ENCODE peak calls at places on chromosome 6, in nine cellular contexts. X is mesendoderm; E is ACHN; O is activated CD8-positive, alpha-beta memory T cell treated with anti-CD3 and anti-CD28 coated beads, Interleukin-2, amount 50 U/mL, for 48 hours; I is activated naive CD8-positive, alpha-beta T cell treated with anti-CD3 and anti-CD28 coated beads, Interleukin-2, amount 50 U/mL, for 24 hours; A is RCC 7860; U is smooth muscle cell of the brain vasculature; K is activated naive CD4-positive, alpha-beta T cell; F is RWPE1. W is an unnamed sample.
A peak's percentile ranks its signal among the peaks of the same experiment; 100 is the strongest.

GRCh38 chr6:132952468-132952867 is 138.1 kb downstream of the RPS12 start:
- DNase-seq in X (no peak), E (no peak), O (no peak), I (no peak), A (no peak), U (no peak), K (no peak), F (no peak), W (no peak)

GRCh38 chr6:145887969-145888368 is 73.4 kb upstream of the FBXO30 start:
- DNase-seq in X (peak; percentile 8), E (peak; percentile 26), O (no peak), I (peak; percentile 12), A (no peak), U (no peak), K (no peak), F (no peak), W (no peak)

GRCh38 chr6:127484207-127484858 is 25.1 kb upstream of the KIAA0408 start:
- DNase-seq in X (no peak), E (peak; percentile 64), O (no peak), I (no peak), A (peak; percentile 78), U (no peak), K (no peak), F (peak; percentile 8), W (no peak)

GRCh38 chr6:90890681-90891337 is 303.9 kb upstream of the MAP3K7 start:
- DNase-seq in X (peak; percentile 81), E (no peak), O (no peak), I (no peak), A (no peak), U (no peak), K (no peak), F (no peak), W (no peak)

GRCh38 chr6:13217206-13217905 is 111.0 kb downstream of the TBC1D7 start:
- DNase-seq in X (no peak), E (no peak), O (no peak), I (no peak), A (no peak), U (no peak), K (no peak), F (no peak), W (no peak)

GRCh38 chr6:160477901-160478300 is 129.7 kb downstream of the SLC22A3 start:
- DNase-seq in X (no peak), E (no peak), O (no peak), I (no peak), A (no peak), U (no peak), K (no peak), F (peak; percentile 4), W (no peak)

GRCh38 chr6:29627762-29628418 is 5.1 kb downstream of the GABBR1 start:
- DNase-seq in X (peak; percentile 96), E (peak; percentile 69), O (peak; percentile 66), I (peak; percentile 57), A (no peak), U (no peak), K (no peak), F (peak; percentile 48), W (no peak)

GRCh38 chr6:99130897-99131873 is 183.4 kb upstream of the FBXL4 start:
- DNase-seq in X (peak; percentile 18), E (no peak), O (no peak), I (no peak), A (no peak), U (no peak), K (no peak), F (no peak), W (no peak)

GRCh38 chr6:137866200-137866913 is 702 bp upstream of the TNFAIP3 start:
- DNase-seq in X (peak; percentile 55), E (peak; percentile 8), O (peak; percentile 90), I (peak; percentile 84), A (no peak), U (no peak), K (no peak), F (no peak), W (no peak)

GRCh38 chr6:127515234-127515793 is 3.8 kb downstream of the MTCL3 start:
- DNase-seq in X (peak; percentile 89), E (peak; percentile 61), O (no peak), I (no peak), A (no peak), U (no peak), K (no peak), F (no peak), W (no peak)

GRCh38 chr6:2794171-2794730 is 29.1 kb downstream of the WRNIP1 start:
- DNase-seq in X (no peak), E (no peak), O (no peak), I (no peak), A (peak; percentile 28), U (no peak), K (no peak), F (peak; percentile 22), W (no peak)

GRCh38 chr6:131519670-131520436 is 53.2 kb upstream of the ARG1 start:
- DNase-seq in X (peak; percentile 87), E (peak; percentile 43), O (no peak), I (peak; percentile 42), A (no peak), U (peak; percentile 12), K (peak; percentile 8), F (peak; percentile 34), W (peak; percentile 8)

GRCh38 chr6:33772114-33772830 is 16.7 kb downstream of the LEMD2 start:
- DNase-seq in X (no peak), E (no peak), O (no peak), I (no peak), A (no peak), U (no peak), K (no peak), F (no peak), W (no peak)

GRCh38 chr6:40532349-40533028 is 54.7 kb downstream of the LRFN2 start:
- DNase-seq in X (no peak), E (no peak), O (no peak), I (no peak), A (no peak), U (no peak), K (no peak), F (no peak), W (no peak)

GRCh38 chr6:32700391-32701040 is 34.1 kb upstream of the HLA-DQB1 start:
- DNase-seq in X (peak; percentile 81), E (peak; percentile 47), O (no peak), I (peak; percentile 22), A (peak; percentile 19), U (peak; percentile 24), K (no peak), F (peak; percentile 46), W (peak; percentile 31)

GRCh38 chr6:21229061-21229460 is 364.5 kb upstream of the SOX4 start:
- DNase-seq in X (no peak), E (no peak), O (no peak), I (no peak), A (no peak), U (no peak), K (no peak), F (no peak), W (no peak)

GRCh38 chr6:392441-393390 is 1.2 kb downstream of the IRF4 start:
- DNase-seq in X (peak; percentile 57), E (no peak), O (peak; percentile 74), I (peak; percentile 38), A (no peak), U (no peak), K (peak; percentile 25), F (no peak), W (no peak)

GRCh38 chr6:148501178-148501590 is 158.5 kb downstream of the SASH1 start:
- DNase-seq in X (no peak), E (peak; percentile 85), O (no peak), I (no peak), A (peak; percentile 84), U (no peak), K (no peak), F (peak; percentile 83), W (no peak)

GRCh38 chr6:125511809-125512341 is 210.1 kb upstream of the HDDC2 start:
- DNase-seq in X (no peak), E (no peak), O (no peak), I (no peak), A (no peak), U (peak; percentile 39), K (no peak), F (no peak), W (no peak)

GRCh38 chr6:89763550-89763949 is 56.0 kb downstream of the MDN1 start:
- DNase-seq in X (no peak), E (no peak), O (no peak), I (no peak), A (no peak), U (no peak), K (no peak), F (no peak), W (no peak)

GRCh38 chr6:142322504-142323198 is 20.8 kb downstream of the ADGRG6 start:
- DNase-seq in X (no peak), E (no peak), O (no peak), I (no peak), A (no peak), U (no peak), K (no peak), F (no peak), W (no peak)

W was measured in HL-60.